ENCODE peak calls at places on chromosome 1, in ten cellular contexts. One of them, this sample, is unnamed.
A peak's percentile ranks its signal among the peaks of the same experiment; 100 is the strongest.

GRCh38 chr1:68199603-68200002 is 32.7 kb downstream of the WLS start:
- DNase-seq in adrenal gland: no peak
- DNase-seq in CD8-positive, alpha-beta T cell: no peak
- DNase-seq in fibroblast of mammary gland: no peak
- DNase-seq in colonic mucosa: peak; percentile 33
- DNase-seq in kidney: no peak
- DNase-seq in AG04450: no peak
- DNase-seq in PC-3: no peak
- DNase-seq in HFF-Myc: no peak
- DNase-seq in pancreas: no peak
- DNase-seq in this sample: no peak

GRCh38 chr1:147243228-147243685 is 773 bp downstream of the CHD1L start:
- DNase-seq in adrenal gland: no peak
- DNase-seq in CD8-positive, alpha-beta T cell: peak; percentile 21
- DNase-seq in fibroblast of mammary gland: no peak
- DNase-seq in colonic mucosa: peak; percentile 47
- DNase-seq in kidney: peak; percentile 71
- DNase-seq in AG04450: no peak
- DNase-seq in PC-3: no peak
- DNase-seq in HFF-Myc: no peak
- DNase-seq in pancreas: peak; percentile 55
- DNase-seq in this sample: no peak

GRCh38 chr1:176055398-176055797 is 151.7 kb downstream of the COP1 start:
- DNase-seq in adrenal gland: no peak
- DNase-seq in CD8-positive, alpha-beta T cell: no peak
- DNase-seq in fibroblast of mammary gland: no peak
- DNase-seq in colonic mucosa: no peak
- DNase-seq in kidney: no peak
- DNase-seq in AG04450: no peak
- DNase-seq in PC-3: no peak
- DNase-seq in HFF-Myc: no peak
- DNase-seq in pancreas: no peak
- DNase-seq in this sample: no peak

GRCh38 chr1:29370067-29370466 is 133.7 kb downstream of the PTPRU start:
- DNase-seq in adrenal gland: no peak
- DNase-seq in CD8-positive, alpha-beta T cell: no peak
- DNase-seq in fibroblast of mammary gland: no peak
- DNase-seq in colonic mucosa: no peak
- DNase-seq in kidney: no peak
- DNase-seq in AG04450: no peak
- DNase-seq in PC-3: no peak
- DNase-seq in HFF-Myc: no peak
- DNase-seq in pancreas: no peak
- DNase-seq in this sample: no peak

GRCh38 chr1:67749844-67750689 is 65.1 kb downstream of the GADD45A start:
- DNase-seq in adrenal gland: peak; percentile 61
- DNase-seq in CD8-positive, alpha-beta T cell: no peak
- DNase-seq in fibroblast of mammary gland: peak; percentile 90
- DNase-seq in colonic mucosa: no peak
- DNase-seq in kidney: no peak
- DNase-seq in AG04450: peak; percentile 61
- DNase-seq in PC-3: peak; percentile 91
- DNase-seq in HFF-Myc: peak; percentile 81
- DNase-seq in pancreas: no peak
- DNase-seq in this sample: peak; percentile 77

GRCh38 chr1:205454903-205455335 is 926 bp downstream of the BLACAT1 start:
- DNase-seq in adrenal gland: no peak
- DNase-seq in CD8-positive, alpha-beta T cell: no peak
- DNase-seq in fibroblast of mammary gland: no peak
- DNase-seq in colonic mucosa: no peak
- DNase-seq in kidney: no peak
- DNase-seq in AG04450: no peak
- DNase-seq in PC-3: no peak
- DNase-seq in HFF-Myc: no peak
- DNase-seq in pancreas: no peak
- DNase-seq in this sample: peak; percentile 55

GRCh38 chr1:201938440-201939005 is 7.8 kb downstream of the LMOD1 start:
- DNase-seq in adrenal gland: no peak
- DNase-seq in CD8-positive, alpha-beta T cell: no peak
- DNase-seq in fibroblast of mammary gland: no peak
- DNase-seq in colonic mucosa: no peak
- DNase-seq in kidney: no peak
- DNase-seq in AG04450: no peak
- DNase-seq in PC-3: no peak
- DNase-seq in HFF-Myc: no peak
- DNase-seq in pancreas: no peak
- DNase-seq in this sample: no peak

GRCh38 chr1:232621050-232621449 is 8.9 kb downstream of the SIPA1L2 start:
- DNase-seq in adrenal gland: no peak
- DNase-seq in CD8-positive, alpha-beta T cell: no peak
- DNase-seq in fibroblast of mammary gland: no peak
- DNase-seq in colonic mucosa: no peak
- DNase-seq in kidney: no peak
- DNase-seq in AG04450: no peak
- DNase-seq in PC-3: no peak
- DNase-seq in HFF-Myc: no peak
- DNase-seq in pancreas: no peak
- DNase-seq in this sample: no peak

GRCh38 chr1:99768525-99769382 is 2.3 kb upstream of the FRRS1 start:
- DNase-seq in adrenal gland: peak; percentile 48
- DNase-seq in CD8-positive, alpha-beta T cell: no peak
- DNase-seq in fibroblast of mammary gland: no peak
- DNase-seq in colonic mucosa: no peak
- DNase-seq in kidney: no peak
- DNase-seq in AG04450: no peak
- DNase-seq in PC-3: no peak
- DNase-seq in HFF-Myc: no peak
- DNase-seq in pancreas: no peak
- DNase-seq in this sample: no peak

GRCh38 chr1:35408925-35409324 is 140.4 kb downstream of the ZMYM4 start:
- DNase-seq in adrenal gland: no peak
- DNase-seq in CD8-positive, alpha-beta T cell: no peak
- DNase-seq in fibroblast of mammary gland: no peak
- DNase-seq in colonic mucosa: no peak
- DNase-seq in kidney: no peak
- DNase-seq in AG04450: no peak
- DNase-seq in PC-3: no peak
- DNase-seq in HFF-Myc: no peak
- DNase-seq in pancreas: no peak
- DNase-seq in this sample: no peak

GRCh38 chr1:25106352-25106751 is 126.0 kb downstream of the SYF2 start:
- DNase-seq in adrenal gland: no peak
- DNase-seq in CD8-positive, alpha-beta T cell: no peak
- DNase-seq in fibroblast of mammary gland: no peak
- DNase-seq in colonic mucosa: no peak
- DNase-seq in kidney: no peak
- DNase-seq in AG04450: no peak
- DNase-seq in PC-3: no peak
- DNase-seq in HFF-Myc: no peak
- DNase-seq in pancreas: no peak
- DNase-seq in this sample: no peak

GRCh38 chr1:160626560-160627342 is 20.1 kb downstream of the SLAMF1 start:
- DNase-seq in adrenal gland: no peak
- DNase-seq in CD8-positive, alpha-beta T cell: no peak
- DNase-seq in fibroblast of mammary gland: no peak
- DNase-seq in colonic mucosa: no peak
- DNase-seq in kidney: no peak
- DNase-seq in AG04450: no peak
- DNase-seq in PC-3: no peak
- DNase-seq in HFF-Myc: no peak
- DNase-seq in pancreas: no peak
- DNase-seq in this sample: no peak

GRCh38 chr1:8604041-8604942 is 213.1 kb downstream of the RERE start:
- DNase-seq in adrenal gland: no peak
- DNase-seq in CD8-positive, alpha-beta T cell: no peak
- DNase-seq in fibroblast of mammary gland: no peak
- DNase-seq in colonic mucosa: no peak
- DNase-seq in kidney: no peak
- DNase-seq in AG04450: no peak
- DNase-seq in PC-3: no peak
- DNase-seq in HFF-Myc: no peak
- DNase-seq in pancreas: no peak
- DNase-seq in this sample: no peak

GRCh38 chr1:913491-914252 is 10.1 kb upstream of the SAMD11 start:
- DNase-seq in adrenal gland: peak; percentile 11
- DNase-seq in CD8-positive, alpha-beta T cell: no peak
- DNase-seq in fibroblast of mammary gland: no peak
- DNase-seq in colonic mucosa: no peak
- DNase-seq in kidney: peak; percentile 73
- DNase-seq in AG04450: no peak
- DNase-seq in PC-3: no peak
- DNase-seq in HFF-Myc: no peak
- DNase-seq in pancreas: peak; percentile 68
- DNase-seq in this sample: no peak

GRCh38 chr1:103074224-103074623 is 34.1 kb downstream of the COL11A1 start:
- DNase-seq in adrenal gland: no peak
- DNase-seq in CD8-positive, alpha-beta T cell: no peak
- DNase-seq in fibroblast of mammary gland: no peak
- DNase-seq in colonic mucosa: no peak
- DNase-seq in kidney: no peak
- DNase-seq in AG04450: no peak
- DNase-seq in PC-3: no peak
- DNase-seq in HFF-Myc: no peak
- DNase-seq in pancreas: no peak
- DNase-seq in this sample: no peak
- TF ChIP-seq CTCF in adrenal gland: no peak
- TF ChIP-seq CTCF in CD8-positive, alpha-beta T cell: no peak
- TF ChIP-seq CTCF in fibroblast of mammary gland: no peak
- TF ChIP-seq CTCF in colonic mucosa: no peak
- TF ChIP-seq CTCF in kidney: no peak
- TF ChIP-seq CTCF in AG04450: no peak
- TF ChIP-seq CTCF in PC-3: no peak
- TF ChIP-seq CTCF in HFF-Myc: no peak
- TF ChIP-seq CTCF in pancreas: no peak
- TF ChIP-seq CTCF in this sample: no peak

GRCh38 chr1:46544561-46545240 is 6.7 kb downstream of the KNCN start:
- DNase-seq in adrenal gland: no peak
- DNase-seq in CD8-positive, alpha-beta T cell: no peak
- DNase-seq in fibroblast of mammary gland: no peak
- DNase-seq in colonic mucosa: no peak
- DNase-seq in kidney: peak; percentile 20
- DNase-seq in AG04450: no peak
- DNase-seq in PC-3: no peak
- DNase-seq in HFF-Myc: no peak
- DNase-seq in pancreas: peak; percentile 25
- DNase-seq in this sample: no peak
- H3K4me3 ChIP-seq in adrenal gland: no peak overlapping the region
- H3K4me3 ChIP-seq in CD8-positive, alpha-beta T cell: no peak overlapping the region
- H3K4me3 ChIP-seq in fibroblast of mammary gland: no peak overlapping the region
- H3K4me3 ChIP-seq in colonic mucosa: no peak overlapping the region
- H3K4me3 ChIP-seq in kidney: no peak overlapping the region
- H3K4me3 ChIP-seq in AG04450: no peak overlapping the region
- H3K4me3 ChIP-seq in PC-3: no peak overlapping the region
- H3K4me3 ChIP-seq in HFF-Myc: no peak overlapping the region
- H3K4me3 ChIP-seq in pancreas: no peak overlapping the region
- H3K4me3 ChIP-seq in this sample: no peak overlapping the region

GRCh38 chr1:229381234-229381633 is 38.4 kb upstream of the CCSAP start:
- DNase-seq in adrenal gland: no peak
- DNase-seq in CD8-positive, alpha-beta T cell: no peak
- DNase-seq in fibroblast of mammary gland: no peak
- DNase-seq in colonic mucosa: no peak
- DNase-seq in kidney: no peak
- DNase-seq in AG04450: no peak
- DNase-seq in PC-3: no peak
- DNase-seq in HFF-Myc: no peak
- DNase-seq in pancreas: no peak
- DNase-seq in this sample: no peak
- TF ChIP-seq CTCF in adrenal gland: no peak
- TF ChIP-seq CTCF in CD8-positive, alpha-beta T cell: no peak
- TF ChIP-seq CTCF in fibroblast of mammary gland: no peak
- TF ChIP-seq CTCF in colonic mucosa: no peak
- TF ChIP-seq CTCF in kidney: no peak
- TF ChIP-seq CTCF in AG04450: no peak
- TF ChIP-seq CTCF in PC-3: no peak
- TF ChIP-seq CTCF in HFF-Myc: no peak
- TF ChIP-seq CTCF in pancreas: no peak
- TF ChIP-seq CTCF in this sample: no peak

GRCh38 chr1:240232548-240232947 is 140.9 kb downstream of the FMN2 start:
- DNase-seq in adrenal gland: no peak
- DNase-seq in CD8-positive, alpha-beta T cell: no peak
- DNase-seq in fibroblast of mammary gland: peak; percentile 71
- DNase-seq in colonic mucosa: no peak
- DNase-seq in kidney: no peak
- DNase-seq in AG04450: no peak
- DNase-seq in PC-3: peak; percentile 77
- DNase-seq in HFF-Myc: no peak
- DNase-seq in pancreas: no peak
- DNase-seq in this sample: peak; percentile 91

GRCh38 chr1:240234477-240235225 is 143.0 kb downstream of the FMN2 start:
- DNase-seq in adrenal gland: no peak
- DNase-seq in CD8-positive, alpha-beta T cell: no peak
- DNase-seq in fibroblast of mammary gland: peak; percentile 92
- DNase-seq in colonic mucosa: no peak
- DNase-seq in kidney: no peak
- DNase-seq in AG04450: no peak
- DNase-seq in PC-3: peak; percentile 73
- DNase-seq in HFF-Myc: peak; percentile 53
- DNase-seq in pancreas: no peak
- DNase-seq in this sample: no peak

GRCh38 chr1:240239309-240239708 is 147.6 kb downstream of the FMN2 start:
- DNase-seq in adrenal gland: no peak
- DNase-seq in CD8-positive, alpha-beta T cell: no peak
- DNase-seq in fibroblast of mammary gland: no peak
- DNase-seq in colonic mucosa: no peak
- DNase-seq in kidney: no peak
- DNase-seq in AG04450: no peak
- DNase-seq in PC-3: no peak
- DNase-seq in HFF-Myc: no peak
- DNase-seq in pancreas: no peak
- DNase-seq in this sample: no peak

GRCh38 chr1:240237305-240237721 is 145.6 kb downstream of the FMN2 start:
- DNase-seq in adrenal gland: peak; percentile 47
- DNase-seq in CD8-positive, alpha-beta T cell: no peak
- DNase-seq in fibroblast of mammary gland: peak; percentile 42
- DNase-seq in colonic mucosa: no peak
- DNase-seq in kidney: no peak
- DNase-seq in AG04450: no peak
- DNase-seq in PC-3: no peak
- DNase-seq in HFF-Myc: peak; percentile 54
- DNase-seq in pancreas: no peak
- DNase-seq in this sample: no peak

DNA sequence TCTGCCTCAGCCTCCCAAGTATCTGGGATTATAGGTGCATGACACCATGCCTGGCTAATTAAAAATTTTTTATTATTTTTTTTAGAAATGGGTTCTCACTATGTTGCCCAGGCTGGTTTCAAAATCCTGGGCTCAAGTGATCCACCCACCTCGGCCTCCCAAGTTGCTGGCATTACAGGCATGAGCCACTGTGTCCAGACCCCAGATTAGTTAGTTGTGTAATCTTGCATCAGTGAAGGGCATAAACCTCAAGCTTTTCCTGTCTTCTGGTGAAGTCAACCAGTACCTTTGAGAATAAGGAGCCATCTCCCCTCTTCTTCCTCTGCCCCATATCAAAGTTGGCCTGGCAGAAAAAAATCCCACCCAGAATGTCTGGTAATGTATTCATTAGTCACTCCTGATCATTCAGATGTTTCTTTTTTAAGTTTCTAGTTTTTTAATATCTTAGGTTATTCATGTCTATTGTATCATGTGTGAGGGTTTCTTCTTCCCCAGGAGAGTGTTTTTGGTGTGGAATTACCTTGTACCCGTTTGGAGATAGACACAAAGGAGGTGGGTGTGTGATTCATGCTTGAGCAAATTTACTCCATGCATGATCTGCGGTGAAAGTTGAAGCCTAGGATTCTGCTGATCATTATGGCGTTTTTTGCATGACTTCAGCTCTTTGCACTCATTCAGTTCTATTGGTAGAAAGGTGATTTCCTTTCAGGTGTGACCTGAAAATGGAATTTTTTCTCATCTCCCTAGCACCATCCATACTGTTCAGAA is 144.0 kb downstream of the FMN2 start:
- DNase-seq in adrenal gland: no peak
- DNase-seq in CD8-positive, alpha-beta T cell: no peak
- DNase-seq in fibroblast of mammary gland: peak; percentile 46
- DNase-seq in colonic mucosa: no peak
- DNase-seq in kidney: no peak
- DNase-seq in AG04450: no peak
- DNase-seq in PC-3: peak; percentile 75
- DNase-seq in HFF-Myc: no peak
- DNase-seq in pancreas: no peak
- DNase-seq in this sample: no peak
- H3K4me3 ChIP-seq in adrenal gland: no peak overlapping the region
- H3K4me3 ChIP-seq in CD8-positive, alpha-beta T cell: no peak overlapping the region
- H3K4me3 ChIP-seq in fibroblast of mammary gland: no peak overlapping the region
- H3K4me3 ChIP-seq in colonic mucosa: no peak overlapping the region
- H3K4me3 ChIP-seq in kidney: no peak overlapping the region
- H3K4me3 ChIP-seq in AG04450: no peak overlapping the region
- H3K4me3 ChIP-seq in PC-3: no peak overlapping the region
- H3K4me3 ChIP-seq in HFF-Myc: no peak overlapping the region
- H3K4me3 ChIP-seq in pancreas: no peak overlapping the region
- H3K4me3 ChIP-seq in this sample: no peak overlapping the region

This sample was measured in retinal pigment epithelial cell.